ENCODE peak calls at places on chromosomes 1 and 21, in nine cellular contexts. W, K, S, E, C, H, J, M and T are unnamed samples.

GRCh38 chr21:46122241-46122671 is 24.3 kb downstream of the COL6A2 start:
- DNase-seq in W (peak; percentile 81), K (no peak), S (no peak), E (no peak), C (peak; percentile 97), H (peak; percentile 14), J (peak; percentile 95), M (no peak), T (no peak)

GRCh38 chr1:26275580-26276431 is 4.1 kb upstream of the SH3BGRL3 start:
- DNase-seq in W (peak; percentile 96), K (peak; percentile 72), S (peak; percentile 10), E (peak; percentile 72), C (peak; percentile 99), H (peak; percentile 81), J (peak; percentile 97), M (peak; percentile 91), T (peak; percentile 78)

GRCh38 chr1:26043765-26044164 is 2.2 kb downstream of the SLC30A2 start:
- DNase-seq in W (no peak), K (no peak), S (no peak), E (no peak), C (no peak), H (no peak), J (no peak), M (no peak), T (no peak)

GRCh38 chr1:88126467-88126866 is 557.6 kb upstream of the PKN2 start:
- DNase-seq in W (no peak), K (no peak), S (no peak), E (no peak), C (no peak), H (no peak), J (no peak), M (no peak), T (no peak)

GRCh38 chr1:28412731-28413130 is 43.2 kb downstream of the PHACTR4 start:
- DNase-seq in W (no peak), K (no peak), S (no peak), E (no peak), C (peak; percentile 70), H (no peak), J (peak; percentile 63), M (no peak), T (no peak)

GRCh38 chr21:41215856-41216408 is 48.0 kb downstream of the BACE2 start:
- DNase-seq in W (no peak), K (no peak), S (no peak), E (no peak), C (no peak), H (no peak), J (no peak), M (no peak), T (no peak)

GRCh38 chr1:13465515-13465914 is 48.3 kb downstream of the LRRC38 start:
- DNase-seq in W (no peak), K (no peak), S (no peak), E (no peak), C (no peak), H (no peak), J (no peak), M (no peak), T (no peak)

GRCh38 chr1:232074265-232074664 is 447.7 kb downstream of the DISC1 start:
- DNase-seq in W (no peak), K (no peak), S (no peak), E (no peak), C (no peak), H (no peak), J (no peak), M (no peak), T (no peak)

GRCh38 chr1:207888647-207889046 is 22.3 kb downstream of the CD34 start:
- DNase-seq in W (no peak), K (no peak), S (no peak), E (no peak), C (peak; percentile 89), H (no peak), J (peak; percentile 45), M (no peak), T (no peak)